ENCODE peak calls at places on chromosomes 2 and 18, in nine cellular contexts. N, L, P, W, D, Y, C, F and H are unnamed samples.

GRCh38 chr2:181120625-181121024 is 140.2 kb downstream of the UBE2E3 start:
- DNase-seq in N (no peak), L (no peak), P (no peak), W (no peak), D (no peak), Y (no peak), C (no peak), F (no peak), H (no peak)

GRCh38 chr2:8487461-8487932 is 194.4 kb upstream of the ID2 start:
- DNase-seq in N (no peak), L (no peak), P (peak; percentile 63), W (no peak), D (no peak), Y (no peak), C (no peak), F (peak; percentile 47), H (no peak)

GRCh38 chr2:6213056-6213780 is 521.0 kb downstream of the SOX11 start:
- DNase-seq in N (no peak), L (no peak), P (no peak), W (no peak), D (no peak), Y (no peak), C (no peak), F (no peak), H (no peak)

GRCh38 chr18:54769526-54770464 is 58.5 kb upstream of the RAB27B start:
- DNase-seq in N (no peak), L (no peak), P (no peak), W (no peak), D (no peak), Y (no peak), C (no peak), F (no peak), H (no peak)

GRCh38 chr18:68262697-68263293 is 452.1 kb downstream of the TMX3 start:
- DNase-seq in N (no peak), L (no peak), P (no peak), W (no peak), D (no peak), Y (no peak), C (no peak), F (no peak), H (no peak)

GRCh38 chr2:53739057-53739456 is 28.5 kb upstream of the CHAC2 start:
- DNase-seq in N (no peak), L (no peak), P (no peak), W (no peak), D (no peak), Y (no peak), C (no peak), F (no peak), H (no peak)

GRCh38 chr2:240638517-240639160 is 13.4 kb downstream of the GPR35 start:
- DNase-seq in N (no peak), L (no peak), P (peak; percentile 49), W (peak; percentile 13), D (no peak), Y (no peak), C (no peak), F (peak; percentile 24), H (no peak)

GRCh38 chr18:28112056-28112470 is 64.9 kb downstream of the CDH2 start:
- DNase-seq in N (no peak), L (no peak), P (no peak), W (no peak), D (no peak), Y (no peak), C (no peak), F (no peak), H (no peak)

GRCh38 chr2:8152392-8153257 is 529.2 kb upstream of the ID2 start:
- DNase-seq in N (peak; percentile 45), L (no peak), P (no peak), W (no peak), D (no peak), Y (no peak), C (no peak), F (no peak), H (no peak)

GRCh38 chr2:210707900-210708299 is 151.5 kb downstream of the CPS1 start:
- DNase-seq in N (no peak), L (no peak), P (no peak), W (no peak), D (no peak), Y (no peak), C (no peak), F (no peak), H (no peak)

GRCh38 chr2:8006626-8007025 is 675.2 kb upstream of the ID2 start:
- DNase-seq in N (no peak), L (no peak), P (no peak), W (no peak), D (no peak), Y (no peak), C (no peak), F (no peak), H (no peak)

GRCh38 chr2:43169987-43170732 is 56.2 kb downstream of the ZFP36L2 start:
- DNase-seq in N (no peak), L (peak; percentile 68), P (no peak), W (no peak), D (peak; percentile 60), Y (peak; percentile 67), C (peak; percentile 72), F (peak; percentile 88), H (no peak)

GRCh38 chr2:190466819-190467444 is 58.8 kb downstream of the MFSD6 start:
- DNase-seq in N (no peak), L (no peak), P (no peak), W (no peak), D (no peak), Y (no peak), C (no peak), F (no peak), H (no peak)

GRCh38 chr2:99562516-99562915 is 72.7 kb upstream of the REV1 start:
- DNase-seq in N (no peak), L (no peak), P (no peak), W (no peak), D (no peak), Y (no peak), C (no peak), F (no peak), H (no peak)

GRCh38 chr18:54222922-54223567 is 1.4 kb downstream of the MBD2 start:
- DNase-seq in N (peak; percentile 78), L (no peak), P (no peak), W (no peak), D (no peak), Y (peak; percentile 79), C (no peak), F (peak; percentile 55), H (no peak)

GRCh38 chr2:165203689-165204559 is at the start of gene SCN3A:
- DNase-seq in N (no peak), L (peak; percentile 27), P (no peak), W (no peak), D (peak; percentile 15), Y (no peak), C (no peak), F (peak; percentile 48), H (no peak)

DNA sequence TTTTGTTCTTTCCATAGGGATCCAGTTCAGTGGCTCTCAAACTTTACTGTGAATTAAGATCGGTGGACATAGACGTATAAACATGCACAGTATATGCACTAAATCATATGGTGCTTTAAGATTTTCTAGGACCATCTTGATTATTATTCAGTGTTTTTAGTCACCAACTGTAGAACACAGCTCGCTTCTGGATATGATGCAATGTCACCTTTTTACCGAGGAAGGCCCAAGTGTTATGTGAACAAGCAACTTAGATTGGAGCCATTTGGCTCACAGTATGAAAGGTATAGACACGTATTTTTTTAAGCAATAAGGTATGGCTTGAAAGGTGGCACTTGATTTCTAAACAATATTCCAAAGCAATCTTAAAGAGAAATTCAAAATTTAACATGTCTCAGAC is 151.3 kb downstream of the PRKCE start:
- DNase-seq in N (no peak), L (no peak), P (no peak), W (no peak), D (no peak), Y (no peak), C (no peak), F (no peak), H (no peak)
- H3K4me1 ChIP-seq in N (no peaks in the 10 kb centered on the region), L (no peaks in the 10 kb centered on the region), P (no peaks in the 10 kb centered on the region), W (no peaks in the 10 kb centered on the region), D (no peaks in the 10 kb centered on the region), Y (no peaks in the 10 kb centered on the region), C (no peaks in the 10 kb centered on the region), F (no peaks in the 10 kb centered on the region), H (no peaks in the 10 kb centered on the region)

GRCh38 chr2:237859533-237860272 is at the start of gene RAMP1:
- DNase-seq in N (no peak), L (peak; percentile 57), P (no peak), W (no peak), D (peak; percentile 66), Y (no peak), C (no peak), F (no peak), H (no peak)

GRCh38 chr2:237860273-237860935 is 981 bp downstream of the RAMP1 start:
- DNase-seq in N (no peak), L (peak; percentile 48), P (no peak), W (no peak), D (peak; percentile 51), Y (no peak), C (no peak), F (no peak), H (no peak)

GRCh38 chr2:237858294-237859081 is 935 bp upstream of the RAMP1 start:
- DNase-seq in N (peak; percentile 11), L (peak; percentile 82), P (peak; percentile 85), W (peak; percentile 50), D (peak; percentile 71), Y (peak; percentile 31), C (no peak), F (peak; percentile 85), H (no peak)

GRCh38 chr2:237857791-237858190 is 1.6 kb upstream of the RAMP1 start:
- DNase-seq in N (no peak), L (no peak), P (no peak), W (no peak), D (no peak), Y (no peak), C (no peak), F (no peak), H (no peak)

GRCh38 chr2:237859082-237859433 is 365 bp upstream of the RAMP1 start:
- DNase-seq in N (no peak), L (no peak), P (no peak), W (no peak), D (peak; percentile 52), Y (no peak), C (no peak), F (no peak), H (no peak)
- H3K4me3 ChIP-seq in N (no peak overlapping the region), L (no peak overlapping the region), P (peak overlapping the region; percentile 76), W (peak overlapping the region; percentile 71), D (no peak overlapping the region), Y (no peak overlapping the region), C (no peak overlapping the region), F (no peak overlapping the region), H (peak overlapping the region; percentile 25)

GRCh38 chr18:10351221-10351795 is 103.1 kb upstream of the APCDD1 start:
- DNase-seq in N (no peak), L (no peak), P (no peak), W (no peak), D (no peak), Y (no peak), C (no peak), F (no peak), H (no peak)
- H3K27me3 ChIP-seq in N (peaks cover 1% of the 10 kb centered on the region), L (no peaks in the 10 kb centered on the region), P (no peaks in the 10 kb centered on the region), W (no peaks in the 10 kb centered on the region), D (no peaks in the 10 kb centered on the region), Y (no peaks in the 10 kb centered on the region), C (no peaks in the 10 kb centered on the region), F (no peaks in the 10 kb centered on the region), H (no peaks in the 10 kb centered on the region)

DNA sequence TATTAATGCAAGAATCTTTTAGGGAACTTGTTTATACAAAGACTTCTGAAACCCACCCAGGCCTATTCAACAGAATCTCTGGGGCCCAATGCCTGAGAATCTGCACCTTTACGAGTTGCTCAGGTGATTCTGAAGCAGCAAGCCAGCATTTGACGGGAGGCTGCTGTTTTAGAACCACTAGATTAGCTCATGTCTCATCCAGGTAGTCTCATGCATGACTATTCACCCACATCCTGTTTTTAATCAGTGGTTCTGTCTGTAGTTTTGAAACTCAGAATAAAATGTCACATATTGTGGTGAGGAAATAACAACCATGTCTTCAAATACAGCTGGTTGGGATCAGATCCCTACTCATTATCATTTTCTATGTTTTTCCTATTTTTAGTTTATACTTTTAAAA is 39.5 kb downstream of the CYTIP start:
- DNase-seq in N (peak; percentile 85), L (no peak), P (no peak), W (no peak), D (no peak), Y (peak; percentile 87), C (peak; percentile 24), F (peak; percentile 88), H (no peak)
- H3K4me1 ChIP-seq in N (peaks cover 7% of the 10 kb centered on the region), L (no peaks in the 10 kb centered on the region), P (no peaks in the 10 kb centered on the region), W (no peaks in the 10 kb centered on the region), D (no peaks in the 10 kb centered on the region), Y (peaks cover 41% of the 10 kb centered on the region), C (no peaks in the 10 kb centered on the region), F (no peaks in the 10 kb centered on the region), H (no peaks in the 10 kb centered on the region)